ENCODE peak calls at places on chromosomes 13 and 19, in nine cellular contexts. One of them, this sample, is unnamed.

GRCh38 chr13:106114981-106115554 is 420.4 kb downstream of the EFNB2 start:
- DNase-seq in heart left ventricle: no peak
- DNase-seq in K562: no peak
- DNase-seq in ovary: no peak
- DNase-seq in A549: no peak
- DNase-seq in body of pancreas: no peak
- DNase-seq in uterus: no peak
- DNase-seq in Peyer's patch: no peak
- DNase-seq in spleen: no peak
- DNase-seq in this sample: no peak

GRCh38 chr13:86193281-86193680 is 394.1 kb upstream of the SLITRK6 start:
- DNase-seq in heart left ventricle: no peak
- DNase-seq in K562: no peak
- DNase-seq in ovary: no peak
- DNase-seq in A549: no peak
- DNase-seq in body of pancreas: no peak
- DNase-seq in uterus: no peak
- DNase-seq in Peyer's patch: no peak
- DNase-seq in spleen: no peak
- DNase-seq in this sample: no peak

GRCh38 chr13:99577934-99578917 is 77.0 kb downstream of the TM9SF2 start:
- DNase-seq in heart left ventricle: no peak
- DNase-seq in K562: peak
- DNase-seq in ovary: peak
- DNase-seq in A549: no peak
- DNase-seq in body of pancreas: no peak
- DNase-seq in uterus: no peak
- DNase-seq in Peyer's patch: no peak
- DNase-seq in spleen: no peak
- DNase-seq in this sample: no peak

GRCh38 chr19:17797397-17798201 is 2.7 kb downstream of the B3GNT3 start:
- DNase-seq in heart left ventricle: no peak
- DNase-seq in K562: no peak
- DNase-seq in ovary: no peak
- DNase-seq in A549: peak
- DNase-seq in body of pancreas: peak
- DNase-seq in uterus: no peak
- DNase-seq in Peyer's patch: peak
- DNase-seq in spleen: no peak
- DNase-seq in this sample: peak

GRCh38 chr13:44734204-44734707 is 158.1 kb upstream of the TSC22D1 start:
- DNase-seq in heart left ventricle: peak
- DNase-seq in K562: no peak
- DNase-seq in ovary: no peak
- DNase-seq in A549: no peak
- DNase-seq in body of pancreas: peak
- DNase-seq in uterus: no peak
- DNase-seq in Peyer's patch: no peak
- DNase-seq in spleen: no peak
- DNase-seq in this sample: no peak

GRCh38 chr13:66673401-66673800 is 556.7 kb downstream of the PCDH9 start:
- DNase-seq in heart left ventricle: no peak
- DNase-seq in K562: no peak
- DNase-seq in ovary: no peak
- DNase-seq in A549: no peak
- DNase-seq in body of pancreas: no peak
- DNase-seq in uterus: no peak
- DNase-seq in Peyer's patch: no peak
- DNase-seq in spleen: no peak
- DNase-seq in this sample: no peak

GRCh38 chr13:44504146-44504545 is 72.0 kb downstream of the TSC22D1 start:
- DNase-seq in heart left ventricle: no peak
- DNase-seq in K562: no peak
- DNase-seq in ovary: no peak
- DNase-seq in A549: no peak
- DNase-seq in body of pancreas: no peak
- DNase-seq in uterus: no peak
- DNase-seq in Peyer's patch: no peak
- DNase-seq in spleen: no peak
- DNase-seq in this sample: no peak

GRCh38 chr13:75960538-75960994 is 324.4 kb downstream of the LMO7 start:
- DNase-seq in heart left ventricle: no peak
- DNase-seq in K562: no peak
- DNase-seq in ovary: no peak
- DNase-seq in A549: no peak
- DNase-seq in body of pancreas: no peak
- DNase-seq in uterus: no peak
- DNase-seq in Peyer's patch: no peak
- DNase-seq in spleen: no peak
- DNase-seq in this sample: no peak

GRCh38 chr19:5308471-5309437 is 31.9 kb downstream of the PTPRS start:
- DNase-seq in heart left ventricle: no peak
- DNase-seq in K562: peak
- DNase-seq in ovary: peak
- DNase-seq in A549: no peak
- DNase-seq in body of pancreas: peak
- DNase-seq in uterus: peak
- DNase-seq in Peyer's patch: no peak
- DNase-seq in spleen: no peak
- DNase-seq in this sample: no peak

GRCh38 chr13:96662036-96662435 is 332.2 kb downstream of the OXGR1 start:
- DNase-seq in heart left ventricle: no peak
- DNase-seq in K562: no peak
- DNase-seq in ovary: no peak
- DNase-seq in A549: no peak
- DNase-seq in body of pancreas: no peak
- DNase-seq in uterus: no peak
- DNase-seq in Peyer's patch: no peak
- DNase-seq in spleen: no peak
- DNase-seq in this sample: no peak

GRCh38 chr19:40244596-40244995 is 18.1 kb upstream of the CCNP start:
- DNase-seq in heart left ventricle: no peak
- DNase-seq in K562: no peak
- DNase-seq in ovary: no peak
- DNase-seq in A549: no peak
- DNase-seq in body of pancreas: no peak
- DNase-seq in uterus: no peak
- DNase-seq in Peyer's patch: no peak
- DNase-seq in spleen: no peak
- DNase-seq in this sample: no peak

GRCh38 chr13:62094937-62095336 is 679.3 kb upstream of the PCDH20 start:
- DNase-seq in heart left ventricle: no peak
- DNase-seq in K562: no peak
- DNase-seq in ovary: no peak
- DNase-seq in A549: no peak
- DNase-seq in body of pancreas: no peak
- DNase-seq in uterus: no peak
- DNase-seq in Peyer's patch: no peak
- DNase-seq in spleen: no peak
- DNase-seq in this sample: no peak

GRCh38 chr13:91722267-91722884 is 324.0 kb downstream of the GPC5 start:
- DNase-seq in heart left ventricle: no peak
- DNase-seq in K562: peak
- DNase-seq in ovary: no peak
- DNase-seq in A549: no peak
- DNase-seq in body of pancreas: no peak
- DNase-seq in uterus: no peak
- DNase-seq in Peyer's patch: no peak
- DNase-seq in spleen: no peak
- DNase-seq in this sample: peak

GRCh38 chr19:33374406-33374703 is 846 bp downstream of the CEBPG start:
- DNase-seq in heart left ventricle: peak
- DNase-seq in K562: no peak
- DNase-seq in ovary: no peak
- DNase-seq in A549: no peak
- DNase-seq in body of pancreas: peak
- DNase-seq in uterus: no peak
- DNase-seq in Peyer's patch: no peak
- DNase-seq in spleen: no peak
- DNase-seq in this sample: no peak

GRCh38 chr13:113883314-113883811 is 19.5 kb upstream of the GAS6 start:
- DNase-seq in heart left ventricle: no peak
- DNase-seq in K562: peak
- DNase-seq in ovary: no peak
- DNase-seq in A549: no peak
- DNase-seq in body of pancreas: no peak
- DNase-seq in uterus: no peak
- DNase-seq in Peyer's patch: no peak
- DNase-seq in spleen: no peak
- DNase-seq in this sample: no peak

GRCh38 chr19:10295305-10295846 is 5.6 kb downstream of the ICAM5 start:
- DNase-seq in heart left ventricle: peak
- DNase-seq in K562: peak
- DNase-seq in ovary: peak
- DNase-seq in A549: no peak
- DNase-seq in body of pancreas: no peak
- DNase-seq in uterus: no peak
- DNase-seq in Peyer's patch: peak
- DNase-seq in spleen: peak
- DNase-seq in this sample: no peak
- TF ChIP-seq POLR2A in heart left ventricle: no peak
- TF ChIP-seq POLR2A in K562: peak
- TF ChIP-seq POLR2A in ovary: no peak
- TF ChIP-seq POLR2A in A549: no peak
- TF ChIP-seq POLR2A in body of pancreas: no peak
- TF ChIP-seq POLR2A in uterus: no peak
- TF ChIP-seq POLR2A in Peyer's patch: no peak
- TF ChIP-seq POLR2A in spleen: no peak
- TF ChIP-seq POLR2A in this sample: no peak

DNA sequence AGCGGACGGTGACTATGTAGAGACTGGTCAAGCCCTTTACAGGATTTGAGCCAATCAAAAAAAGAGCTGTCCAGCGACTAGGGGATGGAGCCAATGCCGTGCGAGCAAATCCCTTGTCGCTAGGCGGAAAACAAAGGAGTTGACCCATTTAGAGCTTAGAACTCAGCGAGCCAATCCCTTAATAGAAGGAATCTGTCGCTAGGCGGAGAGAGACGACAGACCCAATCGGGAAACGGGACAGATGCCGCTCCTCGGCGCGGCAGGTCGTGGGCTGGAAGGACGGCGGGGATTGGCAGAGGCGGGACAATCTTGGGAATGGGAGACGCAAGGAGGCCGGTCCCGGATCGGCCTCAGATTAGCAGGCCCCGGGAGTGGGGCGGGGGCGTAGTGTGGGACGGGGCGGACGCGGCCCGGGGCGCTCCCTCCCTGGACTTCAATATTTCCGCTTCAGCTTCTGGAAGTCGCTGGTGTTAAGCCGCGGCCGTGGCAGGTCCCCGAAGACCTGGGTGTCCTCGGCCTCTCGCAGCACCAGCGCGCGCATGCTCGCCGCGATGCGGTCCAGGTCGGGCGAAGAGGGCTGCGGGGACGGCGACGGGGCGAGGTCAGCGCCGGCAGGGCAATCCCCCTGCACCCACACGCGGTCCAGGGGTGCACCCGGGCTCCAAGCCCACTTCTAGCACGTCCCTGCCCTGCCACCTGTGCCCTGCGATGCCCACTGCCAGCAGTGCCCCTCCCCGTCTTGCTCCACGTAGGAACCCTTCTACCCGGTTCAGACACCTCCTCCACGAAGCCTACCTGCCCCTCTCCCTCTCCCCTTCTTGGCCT is 2.3 kb upstream of the PNKP start:
- DNase-seq in heart left ventricle: peak
- DNase-seq in K562: peak
- DNase-seq in ovary: peak
- DNase-seq in A549: peak
- DNase-seq in body of pancreas: peak
- DNase-seq in uterus: peak
- DNase-seq in Peyer's patch: peak
- DNase-seq in spleen: peak
- DNase-seq in this sample: peak
- TF ChIP-seq POLR2A in heart left ventricle: peak
- TF ChIP-seq POLR2A in K562: peak
- TF ChIP-seq POLR2A in ovary: peak
- TF ChIP-seq POLR2A in A549: peak
- TF ChIP-seq POLR2A in body of pancreas: peak
- TF ChIP-seq POLR2A in uterus: peak
- TF ChIP-seq POLR2A in Peyer's patch: peak
- TF ChIP-seq POLR2A in spleen: no peak
- TF ChIP-seq POLR2A in this sample: peak

DNA sequence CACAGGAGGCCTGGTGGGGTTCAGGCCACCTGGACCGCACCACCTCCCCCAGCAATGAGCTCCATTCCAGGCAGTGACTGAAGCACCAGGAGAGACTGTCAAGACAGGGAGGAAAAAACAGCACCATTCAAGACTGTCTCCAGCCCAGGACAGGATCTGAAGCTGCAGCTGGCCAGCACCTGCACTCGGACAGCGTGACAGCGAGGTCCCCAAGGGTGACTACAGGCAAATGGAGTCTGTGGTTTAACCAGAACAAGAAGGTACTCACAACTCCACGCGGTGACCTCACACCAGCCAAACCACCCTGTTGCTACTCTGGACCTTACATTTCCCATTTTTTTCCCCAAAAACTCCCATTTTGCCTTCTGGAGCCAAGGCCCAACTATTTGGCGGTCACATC is 9.8 kb downstream of the MED26 start:
- DNase-seq in heart left ventricle: no peak
- DNase-seq in K562: no peak
- DNase-seq in ovary: no peak
- DNase-seq in A549: no peak
- DNase-seq in body of pancreas: no peak
- DNase-seq in uterus: no peak
- DNase-seq in Peyer's patch: no peak
- DNase-seq in spleen: no peak
- DNase-seq in this sample: no peak
- TF ChIP-seq POLR2A in heart left ventricle: no peak
- TF ChIP-seq POLR2A in K562: no peak
- TF ChIP-seq POLR2A in ovary: no peak
- TF ChIP-seq POLR2A in A549: no peak
- TF ChIP-seq POLR2A in body of pancreas: no peak
- TF ChIP-seq POLR2A in uterus: no peak
- TF ChIP-seq POLR2A in Peyer's patch: no peak
- TF ChIP-seq POLR2A in spleen: no peak
- TF ChIP-seq POLR2A in this sample: no peak

DNA sequence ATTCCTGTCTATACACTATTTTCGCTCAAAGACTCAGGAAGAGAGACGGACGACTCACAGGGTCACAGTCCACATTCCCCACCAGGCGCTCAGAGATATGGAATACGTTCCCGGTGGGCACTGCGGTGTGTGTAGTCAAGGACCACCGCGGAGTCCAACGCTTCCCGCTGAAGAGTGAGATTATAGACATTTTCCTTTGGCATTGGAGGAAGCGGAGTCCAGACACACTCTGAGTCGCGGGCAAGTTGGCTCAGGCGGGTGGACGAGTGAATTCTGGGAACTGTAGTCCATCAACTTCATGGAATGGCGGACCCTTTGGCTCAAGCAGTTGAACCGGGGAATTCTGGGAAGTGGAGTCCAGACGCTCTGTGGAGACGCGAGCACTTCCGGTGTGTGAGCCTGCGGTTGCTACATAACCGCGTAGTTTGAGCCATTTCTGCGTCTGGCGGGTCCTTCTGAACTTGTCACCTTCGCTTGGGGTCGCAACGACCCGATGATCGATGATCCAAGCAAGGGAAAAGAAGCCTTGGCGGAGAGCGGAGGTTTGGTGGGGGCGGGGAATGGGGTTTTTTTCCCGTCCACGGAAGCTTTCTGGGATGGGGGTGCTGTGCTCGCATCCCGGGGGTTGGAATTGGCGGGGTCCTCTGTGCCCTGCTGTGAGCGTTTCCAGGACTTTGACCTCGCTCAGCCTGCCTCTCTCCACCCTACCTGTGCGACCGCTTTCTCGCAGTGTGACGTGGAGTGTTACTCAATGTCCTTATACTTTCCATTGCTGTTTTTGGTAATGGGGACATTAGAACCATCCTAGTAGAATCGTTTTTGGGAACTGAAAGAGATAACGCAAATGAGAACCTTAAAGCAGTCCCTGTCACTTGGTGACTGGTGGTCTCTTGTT is at the start of gene ZNF230:
- DNase-seq in heart left ventricle: peak
- DNase-seq in K562: peak
- DNase-seq in ovary: peak
- DNase-seq in A549: peak
- DNase-seq in body of pancreas: peak
- DNase-seq in uterus: peak
- DNase-seq in Peyer's patch: peak
- DNase-seq in spleen: peak
- DNase-seq in this sample: peak
- TF ChIP-seq POLR2A in heart left ventricle: no peak
- TF ChIP-seq POLR2A in K562: peak
- TF ChIP-seq POLR2A in ovary: peak
- TF ChIP-seq POLR2A in A549: peak
- TF ChIP-seq POLR2A in body of pancreas: peak
- TF ChIP-seq POLR2A in uterus: no peak
- TF ChIP-seq POLR2A in Peyer's patch: no peak
- TF ChIP-seq POLR2A in spleen: no peak
- TF ChIP-seq POLR2A in this sample: peak

This sample was measured in H54.